ENCODE peak calls at places on chromosomes 13 and 19, in four cellular contexts. A is brain microvascular endothelial cell, D is Caco-2, E is HAP-1. Q is an unnamed sample.
A peak's percentile ranks its signal among the peaks of the same experiment; 100 is the strongest.

GRCh38 chr13:28981530-28981929 is 161.4 kb downstream of the MTUS2 start:
- DNase-seq in E (no peak), A (no peak), D (no peak), Q (no peak)

GRCh38 chr13:48783181-48783630 is 129.5 kb downstream of the CYSLTR2 start:
- DNase-seq in D (no peak), E (no peak), A (peak; percentile 99), Q (no peak)

GRCh38 chr13:29284726-29285125 is 310.8 kb downstream of the SLC7A1 start:
- DNase-seq in D (no peak), E (no peak), A (no peak), Q (no peak)

GRCh38 chr13:83995930-83996329 is 113.7 kb upstream of the SLITRK1 start:
- DNase-seq in E (no peak), D (no peak), A (no peak), Q (no peak)

GRCh38 chr13:33312150-33312908 is 26.8 kb upstream of the STARD13 start:
- DNase-seq in A (peak; percentile 4), D (no peak), E (no peak), Q (no peak)

GRCh38 chr13:99605417-99606321 is 104.4 kb downstream of the TM9SF2 start:
- DNase-seq in D (peak; percentile 73), E (peak; percentile 17), A (no peak), Q (peak; percentile 66)

GRCh38 chr19:49458567-49458903 is 5.5 kb downstream of the ALDH16A1 start:
- DNase-seq in A (no peak), D (no peak), E (no peak), Q (no peak)

GRCh38 chr19:47598407-47599349 is 10.3 kb upstream of the BICRA start:
- DNase-seq in A (peak; percentile 95), D (peak; percentile 85), E (peak; percentile 85), Q (no peak)

GRCh38 chr13:21719463-21719862 is 48.6 kb downstream of the FGF9 start:
- DNase-seq in D (no peak), E (no peak), A (no peak), Q (no peak)

GRCh38 chr19:33399745-33400681 is 26.5 kb downstream of the CEBPG start:
- DNase-seq in E (no peak), D (peak; percentile 42), A (no peak), Q (no peak)

GRCh38 chr19:29482855-29483640 is 42.7 kb upstream of the VSTM2B start:
- DNase-seq in D (no peak), A (no peak), E (no peak), Q (no peak)

GRCh38 chr19:1144741-1145140 is 29.3 kb downstream of the SBNO2 start:
- DNase-seq in A (no peak), E (no peak), D (no peak), Q (no peak)

GRCh38 chr19:31313291-31314030 is 35.8 kb downstream of the TSHZ3 start:
- DNase-seq in D (no peak), A (no peak), E (no peak), Q (no peak)

GRCh38 chr13:99651016-99651415 is 149.7 kb downstream of the TM9SF2 start:
- DNase-seq in D (no peak), E (no peak), A (no peak), Q (no peak)

GRCh38 chr13:19665427-19665859 is 32.0 kb downstream of the MPHOSPH8 start:
- DNase-seq in E (no peak), D (no peak), A (no peak), Q (no peak)

GRCh38 chr19:14979498-14980255 is at the start of gene SLC1A6:
- DNase-seq in E (peak; percentile 13), D (no peak), A (no peak), Q (no peak)

GRCh38 chr19:9014809-9015208 is 4.6 kb upstream of the MUC16 start:
- DNase-seq in E (no peak), A (no peak), D (no peak), Q (no peak)

GRCh38 chr19:29942404-29943261 is 594 bp downstream of the URI1 start:
- DNase-seq in E (peak; percentile 45), A (peak; percentile 5), D (peak; percentile 62), Q (peak; percentile 79)

GRCh38 chr19:6509118-6509971 is 7.2 kb upstream of the TUBB4A start:
- DNase-seq in D (no peak), A (no peak), E (no peak), Q (no peak)

GRCh38 chr19:8334458-8335342 is 8.4 kb downstream of the KANK3 start:
- DNase-seq in D (peak; percentile 71), E (peak; percentile 41), A (no peak), Q (no peak)

GRCh38 chr19:10142701-10143375 is 23.1 kb upstream of the EIF3G start:
- DNase-seq in D (no peak), E (no peak), A (no peak), Q (peak; percentile 82)

GRCh38 chr13:34347784-34348573 is 530.0 kb downstream of the RFC3 start:
- DNase-seq in D (no peak), A (no peak), E (no peak), Q (no peak)

GRCh38 chr13:31328549-31329229 is 128.9 kb downstream of the B3GLCT start:
- DNase-seq in A (peak; percentile 4), E (no peak), D (no peak), Q (no peak)

GRCh38 chr19:43620061-43621001 is 902 bp upstream of the ZNF428 start:
- DNase-seq in D (no peak), E (no peak), A (no peak), Q (peak; percentile 80)

GRCh38 chr13:101838305-101838835 is 385.9 kb downstream of the ITGBL1 start:
- DNase-seq in D (no peak), A (no peak), E (no peak), Q (no peak)

GRCh38 chr13:112079696-112080095 is 12.7 kb downstream of the SOX1 start:
- DNase-seq in D (no peak), E (no peak), A (peak; percentile 35), Q (no peak)

GRCh38 chr13:43522788-43523187 is 264.0 kb downstream of the ENOX1 start:
- DNase-seq in D (no peak), A (peak; percentile 55), E (no peak), Q (no peak)

GRCh38 chr13:53138369-53139036 is 109.9 kb downstream of the OLFM4 start:
- DNase-seq in A (peak; percentile 1), D (no peak), E (no peak), Q (no peak)

GRCh38 chr19:15417699-15418098 is 1.1 kb downstream of the AKAP8L start:
- DNase-seq in D (no peak), A (no peak), E (peak; percentile 23), Q (no peak)

GRCh38 chr19:6718741-6719539 is 1.5 kb downstream of the C3 start:
- DNase-seq in D (no peak), A (no peak), E (no peak), Q (peak; percentile 26)

GRCh38 chr19:19214892-19215291 is 3.1 kb downstream of the NCAN start:
- DNase-seq in A (no peak), D (peak; percentile 74), E (peak; percentile 45), Q (no peak)

GRCh38 chr19:14149509-14149994 is 13.2 kb upstream of the ASF1B start:
- DNase-seq in E (no peak), A (no peak), D (no peak), Q (peak; percentile 74)

GRCh38 chr19:54451331-54451871 is 2.4 kb downstream of the LENG8 start:
- DNase-seq in D (no peak), A (peak; percentile 27), E (no peak), Q (no peak)

GRCh38 chr13:93230466-93230865 is 3.9 kb downstream of the GPC6 start:
- DNase-seq in D (no peak), E (no peak), A (no peak), Q (no peak)

GRCh38 chr13:108033800-108034707 is 181.3 kb downstream of the LIG4 start:
- DNase-seq in D (no peak), E (no peak), A (no peak), Q (no peak)

GRCh38 chr19:2455481-2456300 is 1.1 kb downstream of the LMNB2 start:
- DNase-seq in A (no peak), D (no peak), E (no peak), Q (no peak)

GRCh38 chr19:29014857-29015436 is 198.0 kb downstream of the UQCRFS1 start:
- DNase-seq in E (no peak), D (no peak), A (no peak), Q (no peak)

GRCh38 chr13:89066868-89067466 is 1395.8 kb downstream of the SLITRK5 start:
- DNase-seq in E (peak; percentile 7), D (peak; percentile 32), A (no peak), Q (peak; percentile 34)

GRCh38 chr19:45817010-45817724 is 2.1 kb upstream of the RSPH6A start:
- DNase-seq in A (peak; percentile 92), E (peak; percentile 92), D (peak; percentile 96), Q (peak; percentile 93)
- H3K4me3 ChIP-seq in A (no peak overlapping the region), E (no peak overlapping the region), D (no peak overlapping the region), Q (no peak overlapping the region)

DNA sequence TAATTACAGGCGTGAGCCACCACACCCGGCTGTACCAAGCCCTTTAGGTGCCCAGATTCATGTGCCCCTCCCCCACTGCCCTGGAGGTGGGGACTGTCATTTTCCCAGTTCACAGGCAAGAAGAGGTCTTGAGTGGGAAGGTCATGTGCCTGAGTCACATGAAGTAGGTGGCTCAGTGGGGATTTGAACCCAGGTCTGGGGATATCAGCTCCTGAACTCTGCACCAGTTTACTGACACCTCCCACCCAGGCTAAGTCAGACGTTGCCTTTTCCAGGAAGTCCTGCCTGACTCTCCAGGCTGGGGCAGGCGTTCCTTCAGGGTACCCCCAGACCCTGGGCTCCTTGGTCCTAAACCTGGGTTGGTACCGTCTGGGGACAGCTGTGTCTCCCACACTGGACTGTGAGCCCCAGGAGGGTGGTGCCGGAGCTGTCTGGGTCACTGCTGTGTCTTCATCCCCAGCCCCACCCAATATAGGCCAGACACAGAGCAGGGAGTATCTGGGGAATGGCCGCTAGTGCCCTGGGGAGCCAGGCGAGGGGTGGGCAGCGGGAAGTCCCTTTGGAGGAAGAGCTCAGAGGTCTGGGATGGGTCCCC is 8.6 kb downstream of the VASP start:
- DNase-seq in E (no peak), A (no peak), D (no peak), Q (no peak)
- H3K4me3 ChIP-seq in E (no peak overlapping the region), A (no peak overlapping the region), D (no peak overlapping the region), Q (no peak overlapping the region)

GRCh38 chr13:113635048-113635420 is 23.0 kb downstream of the ATP4B start:
- DNase-seq in A (no peak), D (peak; percentile 26), E (no peak), Q (no peak)
- H3K4me3 ChIP-seq in A (no peak overlapping the region), D (no peak overlapping the region), E (no peak overlapping the region), Q (no peak overlapping the region)

GRCh38 chr13:97435794-97436193 is 1.8 kb downstream of the RAP2A start:
- DNase-seq in E (no peak), A (no peak), D (no peak), Q (no peak)
- H3K4me3 ChIP-seq in E (peak overlapping the region; percentile 62), A (peak overlapping the region; percentile 80), D (no peak overlapping the region), Q (peak overlapping the region; percentile 2)

DNA sequence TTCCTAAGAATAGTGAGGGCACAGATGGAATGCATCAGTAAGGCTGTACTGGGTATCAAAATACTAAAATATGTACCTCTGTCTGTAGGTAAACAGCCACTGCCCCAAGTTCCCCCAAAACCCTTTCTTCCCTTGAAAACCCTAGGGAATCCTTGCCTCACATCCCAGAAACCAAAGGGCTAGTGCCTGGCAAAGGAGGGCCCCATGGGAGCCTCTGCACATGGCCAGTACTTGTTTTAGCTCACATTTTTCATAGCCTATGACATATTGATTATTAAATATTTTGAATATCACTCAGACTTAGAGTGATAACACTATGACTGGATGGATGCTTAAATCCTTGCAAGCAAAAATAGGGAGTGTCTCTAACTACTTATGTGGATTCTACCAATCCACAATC is 237.1 kb downstream of the LHFPL6 start:
- DNase-seq in A (no peak), E (no peak), D (no peak), Q (no peak)
- H3K4me3 ChIP-seq in A (no peak overlapping the region), E (no peak overlapping the region), D (no peak overlapping the region), Q (no peak overlapping the region)

Q was measured in CD4-positive, alpha-beta memory T cell.